ENCODE peak calls at places on chromosomes 6 and 20, in nine cellular contexts. B is non-pigmented ciliary epithelial cell; P is uterus; U is activated CD8-positive, alpha-beta memory T cell treated with anti-CD3 and anti-CD28 coated beads for 4 hours; X is endothelial cell; R is IMR-90; H is stimulated activated CD4-positive, alpha-beta T cell treated with anti-CD3 and anti-CD28 coated beads, Interleukin-15, amount 100 ng/mL, for 1 hour; W is T-helper 9 cell; C is ovary. S is an unnamed sample.

GRCh38 chr6:32519117-32519909 is 10.8 kb downstream of the HLA-DRB5 start:
- DNase-seq in X (no peak), R (no peak), P (no peak), C (no peak), B (no peak), H (no peak), U (no peak), W (no peak), S (no peak)

GRCh38 chr6:1786455-1787108 is 176.9 kb downstream of the FOXC1 start:
- DNase-seq in W (no peak), R (no peak), H (no peak), P (no peak), C (no peak), B (no peak), U (no peak), X (no peak), S (no peak)

GRCh38 chr20:11332376-11332775 is 585.3 kb upstream of the BTBD3 start:
- DNase-seq in B (no peak), P (no peak), H (no peak), W (no peak), U (no peak), X (no peak), R (peak; percentile 32), C (no peak), S (no peak)

GRCh38 chr20:53950031-53950430 is 120.4 kb downstream of the BCAS1 start:
- DNase-seq in C (no peak), U (no peak), H (no peak), W (no peak), B (no peak), X (no peak), P (no peak), R (peak; percentile 18), S (no peak)

GRCh38 chr20:59017493-59018231 is 1.6 kb upstream of the TUBB1 start:
- DNase-seq in W (no peak), U (no peak), X (no peak), P (no peak), C (no peak), R (no peak), H (no peak), B (no peak), S (no peak)

GRCh38 chr6:29005183-29005885 is at the start of gene ZNF311:
- DNase-seq in C (peak; percentile 58), H (no peak), W (no peak), R (peak; percentile 43), P (peak; percentile 57), B (no peak), X (peak; percentile 15), U (no peak), S (no peak)

GRCh38 chr20:48716086-48716485 is 111.7 kb downstream of the PREX1 start:
- DNase-seq in C (no peak), U (peak; percentile 24), B (no peak), X (no peak), H (peak; percentile 31), W (peak; percentile 29), R (no peak), P (no peak), S (no peak)

GRCh38 chr6:158031445-158032353 is 50.0 kb downstream of the SYNJ2 start:
- DNase-seq in H (no peak), U (peak; percentile 40), R (peak; percentile 89), C (peak; percentile 50), B (no peak), X (no peak), P (peak; percentile 55), W (no peak), S (no peak)

GRCh38 chr20:2652724-2653510 is 485 bp downstream of the NOP56 start:
- DNase-seq in H (peak; percentile 48), W (no peak), B (no peak), C (no peak), U (no peak), X (peak; percentile 48), R (no peak), P (no peak), S (no peak)

GRCh38 chr20:48571945-48572589 is 255.7 kb downstream of the PREX1 start:
- DNase-seq in H (no peak), R (no peak), W (no peak), P (peak; percentile 35), C (peak; percentile 44), U (no peak), B (no peak), X (no peak), S (no peak)

GRCh38 chr6:157693867-157694266 is 129.2 kb upstream of the SNX9 start:
- DNase-seq in W (no peak), B (no peak), X (no peak), U (no peak), H (no peak), R (no peak), P (no peak), C (no peak), S (no peak)

GRCh38 chr6:111087106-111087835 is at the start of gene SLC16A10:
- DNase-seq in H (peak; percentile 75), P (peak; percentile 45), U (peak; percentile 59), B (no peak), W (peak; percentile 58), X (peak; percentile 56), R (no peak), C (peak; percentile 84), S (no peak)

GRCh38 chr6:39335780-39336541 is 13.5 kb upstream of the KCNK16 start:
- DNase-seq in P (no peak), W (no peak), R (no peak), X (peak; percentile 51), H (no peak), U (no peak), B (no peak), C (no peak), S (no peak)

GRCh38 chr20:36836591-36837329 is 39.2 kb upstream of the TLDC2 start:
- DNase-seq in U (no peak), B (no peak), W (no peak), R (peak; percentile 57), P (no peak), C (peak; percentile 69), H (peak; percentile 24), X (peak; percentile 77), S (no peak)

GRCh38 chr6:4564746-4565145 is 211.5 kb upstream of the CDYL start:
- DNase-seq in X (no peak), B (no peak), P (no peak), H (no peak), U (no peak), C (no peak), W (no peak), R (no peak), S (no peak)

GRCh38 chr20:51488331-51488730 is 54.2 kb downstream of the NFATC2 start:
- DNase-seq in X (no peak), P (no peak), H (no peak), B (no peak), C (no peak), U (no peak), W (no peak), R (no peak), S (no peak)

GRCh38 chr20:23664954-23665353 is 23.9 kb downstream of the CST4 start:
- DNase-seq in B (no peak), W (no peak), X (no peak), R (no peak), P (no peak), C (no peak), H (no peak), U (no peak), S (no peak)

GRCh38 chr20:38970302-38970701 is 8.2 kb downstream of the DHX35 start:
- DNase-seq in H (no peak), R (peak; percentile 88), P (no peak), U (no peak), C (no peak), W (no peak), X (no peak), B (peak; percentile 65), S (no peak)

GRCh38 chr6:159043986-159044385 is 805 bp downstream of the TAGAP start:
- DNase-seq in U (no peak), W (no peak), P (no peak), B (no peak), X (no peak), C (no peak), R (no peak), H (no peak), S (no peak)

GRCh38 chr6:105072799-105073199 is 107.0 kb downstream of the POPDC3 start:
- DNase-seq in W (no peak), X (no peak), U (no peak), R (peak; percentile 38), P (no peak), H (no peak), B (no peak), C (no peak), S (no peak)

GRCh38 chr6:71181565-71181964 is 107.0 kb upstream of the OGFRL1 start:
- DNase-seq in U (no peak), C (no peak), X (no peak), P (no peak), H (no peak), W (no peak), R (peak; percentile 87), B (peak; percentile 85), S (peak; percentile 70)

GRCh38 chr6:165106261-165106660 is 203.1 kb downstream of the C6orf118 start:
- DNase-seq in B (no peak), W (no peak), X (no peak), H (no peak), R (no peak), C (no peak), U (no peak), P (no peak), S (no peak)

GRCh38 chr6:125547320-125547843 is 202.1 kb upstream of the HEY2 start:
- DNase-seq in B (no peak), X (no peak), C (no peak), H (no peak), R (no peak), W (no peak), U (no peak), P (no peak), S (no peak)

GRCh38 chr6:126773122-126773805 is 345.2 kb upstream of the RSPO3 start:
- DNase-seq in C (no peak), W (no peak), B (peak; percentile 36), U (no peak), X (no peak), H (no peak), R (no peak), P (no peak), S (peak; percentile 70)

GRCh38 chr6:89352329-89353117 is at the start of gene UBE2J1:
- DNase-seq in W (peak; percentile 60), C (peak; percentile 93), R (peak; percentile 94), X (peak; percentile 84), U (peak; percentile 44), H (peak; percentile 54), B (no peak), P (peak; percentile 92), S (peak; percentile 87)

GRCh38 chr20:61891476-61891875 is 174.2 kb downstream of the TAF4 start:
- DNase-seq in U (no peak), H (no peak), X (no peak), P (no peak), R (no peak), C (no peak), W (no peak), B (no peak), S (no peak)

GRCh38 chr20:14444106-14444505 is 106.7 kb upstream of the FLRT3 start:
- DNase-seq in B (no peak), U (no peak), P (no peak), H (no peak), C (no peak), X (no peak), W (no peak), R (no peak), S (no peak)

GRCh38 chr6:107361568-107362270 is 97.6 kb downstream of the PDSS2 start:
- DNase-seq in C (no peak), H (no peak), W (no peak), R (peak; percentile 82), P (no peak), X (no peak), B (peak; percentile 50), U (no peak), S (peak; percentile 11)

GRCh38 chr6:15044146-15044882 is 201.6 kb upstream of the JARID2 start:
- DNase-seq in P (no peak), W (no peak), C (no peak), U (no peak), R (peak; percentile 5), X (no peak), B (no peak), H (no peak), S (no peak)

GRCh38 chr6:6927437-6928361 is 180.1 kb upstream of the RREB1 start:
- DNase-seq in B (no peak), U (no peak), X (no peak), R (no peak), P (peak; percentile 35), W (no peak), H (no peak), C (peak; percentile 71), S (no peak)

GRCh38 chr6:42970859-42971612 is 7.9 kb downstream of the PEX6 start:
- DNase-seq in B (no peak), H (no peak), P (no peak), R (peak; percentile 34), W (no peak), U (no peak), X (no peak), C (no peak), S (no peak)

S was measured in retinal pigment epithelial cell.